ENCODE peak calls at places on chromosome 1, in seven cellular contexts. One of them, this sample, is unnamed.

GRCh38 chr1:110672001-110672752 is 2.6 kb downstream of the KCNA3 start:
- DNase-seq in T1000: no peak
- DNase-seq in fibroblast of the conjunctiva: no peak
- DNase-seq in stomach: no peak
- DNase-seq in activated CD8-positive, alpha-beta memory T cell treated with anti-CD3 and anti-CD28 coated beads for 1 hour: peak
- DNase-seq in adrenal gland: peak
- DNase-seq in COR-L47: peak
- DNase-seq in this sample: no peak

GRCh38 chr1:17929224-17929623 is 174.1 kb downstream of the ACTL8 start:
- DNase-seq in T1000: no peak
- DNase-seq in fibroblast of the conjunctiva: no peak
- DNase-seq in stomach: no peak
- DNase-seq in activated CD8-positive, alpha-beta memory T cell treated with anti-CD3 and anti-CD28 coated beads for 1 hour: no peak
- DNase-seq in adrenal gland: no peak
- DNase-seq in COR-L47: no peak
- DNase-seq in this sample: no peak

GRCh38 chr1:109527098-109527811 is 12.4 kb upstream of the GPR61 start:
- DNase-seq in T1000: no peak
- DNase-seq in fibroblast of the conjunctiva: no peak
- DNase-seq in stomach: no peak
- DNase-seq in activated CD8-positive, alpha-beta memory T cell treated with anti-CD3 and anti-CD28 coated beads for 1 hour: no peak
- DNase-seq in adrenal gland: no peak
- DNase-seq in COR-L47: no peak
- DNase-seq in this sample: no peak

GRCh38 chr1:203282720-203283542 is 22.4 kb upstream of the BTG2 start:
- DNase-seq in T1000: no peak
- DNase-seq in fibroblast of the conjunctiva: no peak
- DNase-seq in stomach: no peak
- DNase-seq in activated CD8-positive, alpha-beta memory T cell treated with anti-CD3 and anti-CD28 coated beads for 1 hour: no peak
- DNase-seq in adrenal gland: no peak
- DNase-seq in COR-L47: no peak
- DNase-seq in this sample: no peak

GRCh38 chr1:167563579-167564246 is 10.2 kb upstream of the CREG1 start:
- DNase-seq in T1000: no peak
- DNase-seq in fibroblast of the conjunctiva: no peak
- DNase-seq in stomach: peak
- DNase-seq in activated CD8-positive, alpha-beta memory T cell treated with anti-CD3 and anti-CD28 coated beads for 1 hour: no peak
- DNase-seq in adrenal gland: no peak
- DNase-seq in COR-L47: peak
- DNase-seq in this sample: no peak

GRCh38 chr1:53593758-53594380 is 134.7 kb downstream of the DMRTB1 start:
- DNase-seq in T1000: no peak
- DNase-seq in fibroblast of the conjunctiva: no peak
- DNase-seq in stomach: peak
- DNase-seq in activated CD8-positive, alpha-beta memory T cell treated with anti-CD3 and anti-CD28 coated beads for 1 hour: no peak
- DNase-seq in adrenal gland: no peak
- DNase-seq in COR-L47: no peak
- DNase-seq in this sample: no peak

GRCh38 chr1:181763736-181764135 is 280.4 kb downstream of the CACNA1E start:
- DNase-seq in T1000: no peak
- DNase-seq in fibroblast of the conjunctiva: no peak
- DNase-seq in stomach: no peak
- DNase-seq in activated CD8-positive, alpha-beta memory T cell treated with anti-CD3 and anti-CD28 coated beads for 1 hour: no peak
- DNase-seq in adrenal gland: no peak
- DNase-seq in COR-L47: no peak
- DNase-seq in this sample: no peak

GRCh38 chr1:111570781-111571181 is 48.8 kb upstream of the RAP1A start:
- DNase-seq in T1000: no peak
- DNase-seq in fibroblast of the conjunctiva: no peak
- DNase-seq in stomach: no peak
- DNase-seq in activated CD8-positive, alpha-beta memory T cell treated with anti-CD3 and anti-CD28 coated beads for 1 hour: no peak
- DNase-seq in adrenal gland: no peak
- DNase-seq in COR-L47: no peak
- DNase-seq in this sample: no peak

GRCh38 chr1:69567847-69568434 is at the start of gene LRRC7:
- DNase-seq in T1000: peak
- DNase-seq in fibroblast of the conjunctiva: no peak
- DNase-seq in stomach: no peak
- DNase-seq in activated CD8-positive, alpha-beta memory T cell treated with anti-CD3 and anti-CD28 coated beads for 1 hour: no peak
- DNase-seq in adrenal gland: no peak
- DNase-seq in COR-L47: peak
- DNase-seq in this sample: no peak

GRCh38 chr1:242185728-242186127 is 186.8 kb upstream of the MAP1LC3C start:
- DNase-seq in T1000: no peak
- DNase-seq in fibroblast of the conjunctiva: no peak
- DNase-seq in stomach: no peak
- DNase-seq in activated CD8-positive, alpha-beta memory T cell treated with anti-CD3 and anti-CD28 coated beads for 1 hour: no peak
- DNase-seq in adrenal gland: no peak
- DNase-seq in COR-L47: peak
- DNase-seq in this sample: no peak

GRCh38 chr1:193654951-193655705 is 468.7 kb upstream of the B3GALT2 start:
- DNase-seq in T1000: peak
- DNase-seq in fibroblast of the conjunctiva: no peak
- DNase-seq in stomach: no peak
- DNase-seq in activated CD8-positive, alpha-beta memory T cell treated with anti-CD3 and anti-CD28 coated beads for 1 hour: no peak
- DNase-seq in adrenal gland: no peak
- DNase-seq in COR-L47: no peak
- DNase-seq in this sample: no peak

GRCh38 chr1:68328485-68328884 is 96.2 kb upstream of the WLS start:
- DNase-seq in T1000: no peak
- DNase-seq in fibroblast of the conjunctiva: no peak
- DNase-seq in stomach: no peak
- DNase-seq in activated CD8-positive, alpha-beta memory T cell treated with anti-CD3 and anti-CD28 coated beads for 1 hour: no peak
- DNase-seq in adrenal gland: no peak
- DNase-seq in COR-L47: no peak
- DNase-seq in this sample: no peak

This sample was measured in AG09309.